ENCODE peak calls at places on chromosomes 12 and 14, in seven cellular contexts. Q is pulmonary artery endothelial cell, B is LoVo, X is tibial artery, F is right atrium auricular region, G is NCI-H446, K is ELR. R is an unnamed sample.

GRCh38 chr12:6420364-6420763 is 24.4 kb upstream of the CD27 start:
- DNase-seq in Q (no peak), B (no peak), X (no peak), F (no peak), G (no peak), K (no peak), R (no peak)

GRCh38 chr14:42322486-42323284 is 716.0 kb downstream of the LRFN5 start:
- DNase-seq in Q (no peak), B (no peak), X (no peak), F (no peak), G (no peak), K (no peak), R (no peak)

GRCh38 chr14:101178184-101179072 is 274.9 kb upstream of the RTL1 start:
- DNase-seq in Q (no peak), B (no peak), X (no peak), F (peak), G (no peak), K (no peak), R (no peak)

GRCh38 chr14:99688629-99689028 is 4.5 kb downstream of the CYP46A1 start:
- DNase-seq in Q (no peak), B (no peak), X (no peak), F (peak), G (no peak), K (no peak), R (no peak)

GRCh38 chr12:113000433-113000832 is 22.1 kb downstream of the OAS2 start:
- DNase-seq in Q (no peak), B (no peak), X (no peak), F (no peak), G (no peak), K (no peak), R (no peak)

GRCh38 chr12:123571343-123571813 is 13.0 kb upstream of the TMED2 start:
- DNase-seq in Q (no peak), B (no peak), X (peak), F (peak), G (peak), K (peak), R (no peak)

GRCh38 chr14:99075061-99075460 is 196.9 kb downstream of the BCL11B start:
- DNase-seq in Q (no peak), B (no peak), X (no peak), F (no peak), G (no peak), K (no peak), R (no peak)

GRCh38 chr14:31884238-31884637 is 192.9 kb upstream of the ARHGAP5 start:
- DNase-seq in Q (no peak), B (no peak), X (no peak), F (no peak), G (no peak), K (no peak), R (no peak)

GRCh38 chr12:114673169-114673833 is 10.7 kb downstream of the TBX3 start:
- DNase-seq in Q (no peak), B (no peak), X (no peak), F (no peak), G (no peak), K (peak), R (no peak)

GRCh38 chr12:57173089-57173488 is 25.7 kb upstream of the LRP1-AS start:
- DNase-seq in Q (no peak), B (no peak), X (no peak), F (no peak), G (no peak), K (peak), R (no peak)

GRCh38 chr14:95497561-95498011 is 18.9 kb downstream of the SYNE3 start:
- DNase-seq in Q (no peak), B (no peak), X (peak), F (no peak), G (peak), K (no peak), R (no peak)